ENCODE peak calls at places on chromosomes 16 and 17, in nine cellular contexts. One of them, this sample, is unnamed.

GRCh38 chr17:82831818-82832200 is 8.0 kb downstream of the ZNF750 start:
- DNase-seq in stomach: no peak
- DNase-seq in GM23338: no peak
- DNase-seq in endothelial cell of umbilical vein: no peak
- DNase-seq in SK-N-SH: no peak
- DNase-seq in HCT116: no peak
- DNase-seq in K562: no peak
- DNase-seq in spleen: no peak
- DNase-seq in transverse colon: no peak
- DNase-seq in this sample: no peak

GRCh38 chr16:48408688-48409087 is 23.5 kb upstream of the SIAH1 start:
- DNase-seq in HCT116: no peak
- DNase-seq in GM23338: no peak
- DNase-seq in transverse colon: peak; percentile 54
- DNase-seq in SK-N-SH: no peak
- DNase-seq in K562: peak; percentile 33
- DNase-seq in endothelial cell of umbilical vein: no peak
- DNase-seq in stomach: peak; percentile 39
- DNase-seq in spleen: no peak
- DNase-seq in this sample: no peak

GRCh38 chr17:9173386-9173983 is 152.2 kb downstream of the NTN1 start:
- DNase-seq in GM23338: no peak
- DNase-seq in stomach: no peak
- DNase-seq in transverse colon: no peak
- DNase-seq in spleen: no peak
- DNase-seq in SK-N-SH: no peak
- DNase-seq in endothelial cell of umbilical vein: no peak
- DNase-seq in HCT116: no peak
- DNase-seq in K562: no peak
- DNase-seq in this sample: no peak

GRCh38 chr16:24729967-24730815 is 740 bp downstream of the TNRC6A start:
- DNase-seq in stomach: peak; percentile 33
- DNase-seq in SK-N-SH: peak; percentile 80
- DNase-seq in endothelial cell of umbilical vein: peak; percentile 45
- DNase-seq in transverse colon: peak; percentile 43
- DNase-seq in GM23338: peak; percentile 51
- DNase-seq in HCT116: no peak
- DNase-seq in K562: peak; percentile 48
- DNase-seq in spleen: no peak
- DNase-seq in this sample: no peak

GRCh38 chr16:22977294-22977697 is 163.3 kb downstream of the HS3ST2 start:
- DNase-seq in endothelial cell of umbilical vein: peak; percentile 3
- DNase-seq in SK-N-SH: no peak
- DNase-seq in stomach: no peak
- DNase-seq in HCT116: peak; percentile 23
- DNase-seq in transverse colon: no peak
- DNase-seq in spleen: no peak
- DNase-seq in K562: peak; percentile 6
- DNase-seq in GM23338: peak; percentile 72
- DNase-seq in this sample: no peak

GRCh38 chr16:87801679-87802300 is 36.0 kb upstream of the KLHDC4 start:
- DNase-seq in stomach: no peak
- DNase-seq in HCT116: no peak
- DNase-seq in SK-N-SH: no peak
- DNase-seq in transverse colon: no peak
- DNase-seq in GM23338: no peak
- DNase-seq in endothelial cell of umbilical vein: no peak
- DNase-seq in K562: no peak
- DNase-seq in spleen: no peak
- DNase-seq in this sample: no peak

GRCh38 chr17:42679492-42680330 is 1.9 kb downstream of the CCR10 start:
- DNase-seq in endothelial cell of umbilical vein: peak; percentile 82
- DNase-seq in spleen: peak; percentile 96
- DNase-seq in GM23338: peak; percentile 88
- DNase-seq in stomach: peak; percentile 86
- DNase-seq in HCT116: no peak
- DNase-seq in SK-N-SH: peak; percentile 86
- DNase-seq in K562: peak; percentile 76
- DNase-seq in transverse colon: peak; percentile 85
- DNase-seq in this sample: peak; percentile 66

GRCh38 chr17:51640108-51640622 is 379.8 kb downstream of the UTP18 start:
- DNase-seq in endothelial cell of umbilical vein: no peak
- DNase-seq in K562: peak; percentile 15
- DNase-seq in HCT116: peak; percentile 22
- DNase-seq in stomach: no peak
- DNase-seq in GM23338: peak; percentile 74
- DNase-seq in transverse colon: no peak
- DNase-seq in spleen: no peak
- DNase-seq in SK-N-SH: peak; percentile 27
- DNase-seq in this sample: no peak

GRCh38 chr16:379183-379960 is 2.4 kb downstream of the PGAP6 start:
- DNase-seq in endothelial cell of umbilical vein: no peak
- DNase-seq in GM23338: peak; percentile 88
- DNase-seq in HCT116: no peak
- DNase-seq in spleen: peak; percentile 74
- DNase-seq in transverse colon: peak; percentile 84
- DNase-seq in stomach: peak; percentile 93
- DNase-seq in SK-N-SH: no peak
- DNase-seq in K562: no peak
- DNase-seq in this sample: no peak

GRCh38 chr17:64491034-64491860 is 5.6 kb downstream of the POLG2 start:
- DNase-seq in transverse colon: peak; percentile 37
- DNase-seq in endothelial cell of umbilical vein: peak; percentile 58
- DNase-seq in GM23338: peak; percentile 56
- DNase-seq in HCT116: no peak
- DNase-seq in SK-N-SH: no peak
- DNase-seq in spleen: no peak
- DNase-seq in stomach: no peak
- DNase-seq in K562: peak; percentile 64
- DNase-seq in this sample: no peak

GRCh38 chr16:11914759-11915643 is 755 bp downstream of the GSPT1 start:
- DNase-seq in transverse colon: peak; percentile 53
- DNase-seq in GM23338: peak; percentile 63
- DNase-seq in HCT116: no peak
- DNase-seq in spleen: peak; percentile 92
- DNase-seq in SK-N-SH: peak; percentile 74
- DNase-seq in stomach: peak; percentile 41
- DNase-seq in endothelial cell of umbilical vein: peak; percentile 11
- DNase-seq in K562: peak; percentile 64
- DNase-seq in this sample: peak; percentile 50

GRCh38 chr16:17356243-17356933 is 114.4 kb downstream of the XYLT1 start:
- DNase-seq in stomach: no peak
- DNase-seq in SK-N-SH: no peak
- DNase-seq in endothelial cell of umbilical vein: no peak
- DNase-seq in GM23338: no peak
- DNase-seq in transverse colon: peak; percentile 52
- DNase-seq in HCT116: no peak
- DNase-seq in spleen: peak; percentile 56
- DNase-seq in K562: no peak
- DNase-seq in this sample: no peak

GRCh38 chr16:3646348-3646920 is 8.1 kb upstream of the DNASE1 start:
- DNase-seq in endothelial cell of umbilical vein: peak; percentile 80
- DNase-seq in stomach: peak; percentile 73
- DNase-seq in transverse colon: peak; percentile 88
- DNase-seq in HCT116: peak; percentile 51
- DNase-seq in spleen: peak; percentile 41
- DNase-seq in GM23338: no peak
- DNase-seq in K562: peak; percentile 74
- DNase-seq in SK-N-SH: no peak
- DNase-seq in this sample: no peak

GRCh38 chr17:51472670-51473069 is 212.3 kb downstream of the UTP18 start:
- DNase-seq in endothelial cell of umbilical vein: no peak
- DNase-seq in GM23338: no peak
- DNase-seq in spleen: no peak
- DNase-seq in SK-N-SH: no peak
- DNase-seq in stomach: no peak
- DNase-seq in K562: no peak
- DNase-seq in transverse colon: no peak
- DNase-seq in HCT116: no peak
- DNase-seq in this sample: no peak

GRCh38 chr16:23229714-23230113 is 47.2 kb downstream of the SCNN1G start:
- DNase-seq in spleen: no peak
- DNase-seq in GM23338: no peak
- DNase-seq in transverse colon: peak; percentile 70
- DNase-seq in SK-N-SH: no peak
- DNase-seq in K562: no peak
- DNase-seq in endothelial cell of umbilical vein: no peak
- DNase-seq in stomach: no peak
- DNase-seq in HCT116: no peak
- DNase-seq in this sample: no peak

GRCh38 chr17:40922239-40922638 is 15.2 kb downstream of the KRT23 start:
- DNase-seq in stomach: peak; percentile 32
- DNase-seq in endothelial cell of umbilical vein: peak; percentile 75
- DNase-seq in SK-N-SH: no peak
- DNase-seq in K562: peak; percentile 21
- DNase-seq in transverse colon: no peak
- DNase-seq in spleen: no peak
- DNase-seq in GM23338: no peak
- DNase-seq in HCT116: no peak
- DNase-seq in this sample: no peak
- TF ChIP-seq POLR2AphosphoS5 in stomach: no peak
- TF ChIP-seq POLR2AphosphoS5 in endothelial cell of umbilical vein: no peak
- TF ChIP-seq POLR2AphosphoS5 in SK-N-SH: no peak
- TF ChIP-seq POLR2AphosphoS5 in K562: no peak
- TF ChIP-seq POLR2AphosphoS5 in transverse colon: no peak
- TF ChIP-seq POLR2AphosphoS5 in spleen: no peak
- TF ChIP-seq POLR2AphosphoS5 in GM23338: no peak
- TF ChIP-seq POLR2AphosphoS5 in HCT116: no peak
- TF ChIP-seq POLR2AphosphoS5 in this sample: no peak

GRCh38 chr16:83826146-83826913 is 18.6 kb downstream of the HSBP1 start:
- DNase-seq in GM23338: peak; percentile 89
- DNase-seq in transverse colon: peak; percentile 89
- DNase-seq in spleen: peak; percentile 94
- DNase-seq in endothelial cell of umbilical vein: peak; percentile 65
- DNase-seq in HCT116: peak; percentile 64
- DNase-seq in K562: peak; percentile 85
- DNase-seq in stomach: peak; percentile 93
- DNase-seq in SK-N-SH: peak; percentile 86
- DNase-seq in this sample: peak; percentile 73
- TF ChIP-seq POLR2AphosphoS5 in GM23338: no peak
- TF ChIP-seq POLR2AphosphoS5 in transverse colon: peak; percentile 40
- TF ChIP-seq POLR2AphosphoS5 in spleen: peak; percentile 52
- TF ChIP-seq POLR2AphosphoS5 in endothelial cell of umbilical vein: no peak
- TF ChIP-seq POLR2AphosphoS5 in HCT116: no peak
- TF ChIP-seq POLR2AphosphoS5 in K562: no peak
- TF ChIP-seq POLR2AphosphoS5 in stomach: peak; percentile 7
- TF ChIP-seq POLR2AphosphoS5 in SK-N-SH: no peak
- TF ChIP-seq POLR2AphosphoS5 in this sample: no peak

DNA sequence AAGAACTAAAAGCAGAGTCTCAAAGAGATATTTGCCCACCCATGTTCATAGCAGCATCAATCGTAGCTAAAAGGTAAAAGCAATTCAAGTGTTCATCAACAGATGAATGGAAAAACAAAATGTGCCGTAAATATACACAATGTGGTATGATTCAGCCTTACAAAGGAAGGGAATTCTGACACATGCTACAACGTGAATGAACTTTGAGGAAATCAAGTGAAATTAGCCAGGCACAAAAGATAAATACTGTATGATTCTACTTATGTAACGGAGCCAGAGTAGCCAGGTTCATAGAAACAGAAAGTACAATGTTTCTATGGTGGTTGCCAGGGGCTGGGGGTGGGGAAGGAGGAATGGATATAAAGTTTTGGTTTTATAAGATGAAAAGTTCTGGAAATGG is 57.8 kb upstream of the IL34 start:
- DNase-seq in endothelial cell of umbilical vein: peak; percentile 90
- DNase-seq in transverse colon: no peak
- DNase-seq in K562: no peak
- DNase-seq in spleen: no peak
- DNase-seq in HCT116: no peak
- DNase-seq in SK-N-SH: no peak
- DNase-seq in GM23338: no peak
- DNase-seq in stomach: no peak
- DNase-seq in this sample: no peak
- TF ChIP-seq POLR2AphosphoS5 in endothelial cell of umbilical vein: peak; percentile 29
- TF ChIP-seq POLR2AphosphoS5 in transverse colon: peak; percentile 43
- TF ChIP-seq POLR2AphosphoS5 in K562: no peak
- TF ChIP-seq POLR2AphosphoS5 in spleen: no peak
- TF ChIP-seq POLR2AphosphoS5 in HCT116: no peak
- TF ChIP-seq POLR2AphosphoS5 in SK-N-SH: no peak
- TF ChIP-seq POLR2AphosphoS5 in GM23338: no peak
- TF ChIP-seq POLR2AphosphoS5 in stomach: no peak
- TF ChIP-seq POLR2AphosphoS5 in this sample: no peak

GRCh38 chr16:85389679-85390470 is 223.2 kb upstream of the GSE1 start:
- DNase-seq in endothelial cell of umbilical vein: no peak
- DNase-seq in stomach: no peak
- DNase-seq in spleen: peak; percentile 51
- DNase-seq in HCT116: no peak
- DNase-seq in SK-N-SH: no peak
- DNase-seq in GM23338: no peak
- DNase-seq in K562: no peak
- DNase-seq in transverse colon: no peak
- DNase-seq in this sample: no peak

GRCh38 chr16:85392756-85393673 is 220.1 kb upstream of the GSE1 start:
- DNase-seq in K562: no peak
- DNase-seq in endothelial cell of umbilical vein: no peak
- DNase-seq in GM23338: no peak
- DNase-seq in stomach: no peak
- DNase-seq in spleen: peak; percentile 49
- DNase-seq in HCT116: no peak
- DNase-seq in SK-N-SH: no peak
- DNase-seq in transverse colon: no peak
- DNase-seq in this sample: no peak

GRCh38 chr16:85391175-85391707 is 221.9 kb upstream of the GSE1 start:
- DNase-seq in HCT116: no peak
- DNase-seq in spleen: peak; percentile 40
- DNase-seq in K562: no peak
- DNase-seq in stomach: no peak
- DNase-seq in SK-N-SH: no peak
- DNase-seq in transverse colon: no peak
- DNase-seq in endothelial cell of umbilical vein: no peak
- DNase-seq in GM23338: no peak
- DNase-seq in this sample: no peak

GRCh38 chr16:85391769-85392583 is 221.1 kb upstream of the GSE1 start:
- DNase-seq in spleen: peak; percentile 38
- DNase-seq in endothelial cell of umbilical vein: no peak
- DNase-seq in SK-N-SH: no peak
- DNase-seq in K562: no peak
- DNase-seq in HCT116: no peak
- DNase-seq in stomach: no peak
- DNase-seq in transverse colon: no peak
- DNase-seq in GM23338: no peak
- DNase-seq in this sample: no peak

DNA sequence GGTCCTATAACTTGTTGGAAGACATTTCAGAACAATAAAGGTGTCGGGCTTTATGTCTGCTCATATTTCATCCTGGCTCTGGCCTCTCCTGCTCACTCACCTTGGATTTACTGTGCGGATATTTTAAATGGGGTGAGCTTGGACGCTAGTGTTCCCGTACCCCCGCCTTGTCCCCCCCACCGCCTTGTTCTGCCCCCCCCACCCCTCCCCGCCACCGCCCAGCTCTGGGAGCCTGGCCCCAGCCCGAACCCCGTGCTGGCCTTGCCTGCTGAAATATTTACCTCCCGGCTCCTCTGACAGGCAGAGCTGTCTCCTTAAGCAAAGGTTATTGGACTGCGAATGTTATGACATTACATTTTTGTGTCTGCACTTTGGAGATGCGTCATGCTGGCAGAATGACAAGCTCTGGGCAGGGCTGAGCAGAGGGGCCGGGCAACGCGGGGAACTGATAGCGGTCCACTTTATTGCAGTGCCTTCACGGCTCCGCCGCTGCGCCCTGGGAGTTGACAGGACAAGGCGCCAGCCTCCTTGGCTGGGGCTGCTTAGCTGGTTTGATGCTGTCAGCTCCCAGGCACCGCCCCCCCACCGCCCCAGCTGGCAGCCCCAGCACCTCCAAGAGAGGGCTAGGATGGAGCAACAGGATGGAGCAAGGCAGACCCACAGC is 222.5 kb upstream of the GSE1 start:
- DNase-seq in GM23338: no peak
- DNase-seq in stomach: peak; percentile 62
- DNase-seq in endothelial cell of umbilical vein: no peak
- DNase-seq in SK-N-SH: peak; percentile 90
- DNase-seq in K562: peak; percentile 94
- DNase-seq in HCT116: peak; percentile 66
- DNase-seq in spleen: peak; percentile 77
- DNase-seq in transverse colon: peak; percentile 89
- DNase-seq in this sample: no peak
- TF ChIP-seq POLR2AphosphoS5 in GM23338: no peak
- TF ChIP-seq POLR2AphosphoS5 in stomach: no peak
- TF ChIP-seq POLR2AphosphoS5 in endothelial cell of umbilical vein: no peak
- TF ChIP-seq POLR2AphosphoS5 in SK-N-SH: peak; percentile 50
- TF ChIP-seq POLR2AphosphoS5 in K562: peak; percentile 26
- TF ChIP-seq POLR2AphosphoS5 in HCT116: no peak
- TF ChIP-seq POLR2AphosphoS5 in spleen: no peak
- TF ChIP-seq POLR2AphosphoS5 in transverse colon: peak; percentile 71
- TF ChIP-seq POLR2AphosphoS5 in this sample: no peak

This sample was measured in GM12892.